ENCODE peak calls at places on chromosomes 6 and 20, in nine cellular contexts. Y, D, R, E, G, L, C, K and M are unnamed samples.

GRCh38 chr6:37923514-37923913 is 104.0 kb downstream of the ZFAND3 start:
- DNase-seq in Y (no peak), D (no peak), R (no peak), E (no peak), G (no peak), L (no peak), C (no peak), K (no peak), M (no peak)

GRCh38 chr6:137709424-137710281 is 157.4 kb upstream of the TNFAIP3 start:
- DNase-seq in Y (no peak), D (peak; percentile 45), R (no peak), E (no peak), G (no peak), L (no peak), C (no peak), K (no peak), M (no peak)

GRCh38 chr6:21157186-21157929 is 436.2 kb upstream of the SOX4 start:
- DNase-seq in Y (peak; percentile 9), D (no peak), R (no peak), E (no peak), G (no peak), L (no peak), C (no peak), K (no peak), M (no peak)

GRCh38 chr6:130969807-130970491 is 93.1 kb downstream of the EPB41L2 start:
- DNase-seq in Y (no peak), D (no peak), R (no peak), E (no peak), G (no peak), L (no peak), C (peak; percentile 73), K (no peak), M (no peak)

GRCh38 chr6:70112686-70113570 is 190.0 kb downstream of the COL9A1 start:
- DNase-seq in Y (no peak), D (no peak), R (no peak), E (no peak), G (no peak), L (no peak), C (no peak), K (no peak), M (no peak)

GRCh38 chr6:157800420-157801237 is 22.4 kb upstream of the SNX9 start:
- DNase-seq in Y (no peak), D (peak; percentile 56), R (no peak), E (no peak), G (no peak), L (no peak), C (no peak), K (no peak), M (no peak)

GRCh38 chr6:38671885-38672467 is 31.0 kb downstream of the GLO1 start:
- DNase-seq in Y (peak; percentile 78), D (peak; percentile 29), R (peak; percentile 28), E (no peak), G (no peak), L (peak; percentile 67), C (no peak), K (no peak), M (peak; percentile 63)

GRCh38 chr20:3801846-3802245 is 5.7 kb downstream of the CDC25B start:
- DNase-seq in Y (no peak), D (no peak), R (no peak), E (no peak), G (no peak), L (no peak), C (no peak), K (no peak), M (no peak)

GRCh38 chr6:4518506-4518905 is 257.7 kb upstream of the CDYL start:
- DNase-seq in Y (peak; percentile 71), D (peak; percentile 50), R (no peak), E (no peak), G (no peak), L (no peak), C (no peak), K (no peak), M (no peak)

GRCh38 chr6:72464791-72465691 is 156.8 kb upstream of the KCNQ5 start:
- DNase-seq in Y (peak; percentile 19), D (peak; percentile 86), R (no peak), E (no peak), G (no peak), L (peak; percentile 59), C (no peak), K (no peak), M (no peak)

GRCh38 chr20:21505810-21506530 is 7.9 kb downstream of the NKX2-2 start:
- DNase-seq in Y (peak; percentile 79), D (peak; percentile 15), R (peak; percentile 63), E (no peak), G (peak; percentile 39), L (peak; percentile 90), C (no peak), K (no peak), M (peak; percentile 86)

GRCh38 chr6:137471951-137472350 is 22.2 kb downstream of the OLIG3 start:
- DNase-seq in Y (no peak), D (no peak), R (no peak), E (no peak), G (no peak), L (no peak), C (no peak), K (no peak), M (no peak)

GRCh38 chr6:52304917-52305316 is 20.4 kb upstream of the MCM3 start:
- DNase-seq in Y (peak; percentile 28), D (peak; percentile 45), R (no peak), E (no peak), G (no peak), L (no peak), C (no peak), K (no peak), M (no peak)

GRCh38 chr6:132664309-132665034 is 5.5 kb upstream of the TAAR1 start:
- DNase-seq in Y (no peak), D (no peak), R (no peak), E (no peak), G (no peak), L (no peak), C (no peak), K (no peak), M (no peak)

GRCh38 chr6:21874372-21874771 is 280.8 kb downstream of the SOX4 start:
- DNase-seq in Y (no peak), D (no peak), R (no peak), E (no peak), G (no peak), L (peak; percentile 50), C (no peak), K (no peak), M (no peak)

GRCh38 chr20:22836877-22837276 is 198.2 kb upstream of the SSTR4 start:
- DNase-seq in Y (peak; percentile 39), D (no peak), R (no peak), E (no peak), G (no peak), L (peak; percentile 35), C (no peak), K (no peak), M (no peak)

GRCh38 chr6:35600659-35601125 is 88.0 kb upstream of the TULP1 start:
- DNase-seq in Y (no peak), D (no peak), R (no peak), E (no peak), G (no peak), L (no peak), C (no peak), K (no peak), M (no peak)

GRCh38 chr6:168263351-168263905 is 56.1 kb downstream of the DACT2 start:
- DNase-seq in Y (no peak), D (no peak), R (no peak), E (no peak), G (no peak), L (no peak), C (no peak), K (no peak), M (no peak)

GRCh38 chr6:98957440-98957839 is 9.7 kb upstream of the FBXL4 start:
- DNase-seq in Y (peak; percentile 30), D (peak; percentile 78), R (peak; percentile 52), E (no peak), G (no peak), L (no peak), C (no peak), K (no peak), M (no peak)

GRCh38 chr20:49913399-49914047 is 1.8 kb downstream of the SPATA2 start:
- DNase-seq in Y (no peak), D (peak; percentile 16), R (no peak), E (no peak), G (no peak), L (no peak), C (no peak), K (no peak), M (no peak)

GRCh38 chr6:137291441-137291840 is 72.3 kb upstream of the IFNGR1 start:
- DNase-seq in Y (no peak), D (peak; percentile 37), R (peak; percentile 55), E (no peak), G (no peak), L (no peak), C (no peak), K (no peak), M (peak; percentile 22)

GRCh38 chr6:2848851-2849250 is 7.2 kb upstream of the SERPINB1 start:
- DNase-seq in Y (no peak), D (no peak), R (peak; percentile 63), E (peak; percentile 76), G (peak; percentile 19), L (peak; percentile 81), C (no peak), K (no peak), M (no peak)

GRCh38 chr6:43770417-43771209 is 602 bp downstream of the VEGFA start:
- DNase-seq in Y (peak; percentile 74), D (peak; percentile 35), R (peak; percentile 67), E (peak; percentile 33), G (no peak), L (peak; percentile 84), C (peak; percentile 83), K (peak; percentile 64), M (peak; percentile 54)
- H3K4me1 ChIP-seq in Y (peaks cover 56% of the 10 kb centered on the region), D (peaks cover 40% of the 10 kb centered on the region), R (peaks cover 16% of the 10 kb centered on the region), E (no peaks in the 10 kb centered on the region), G (peaks cover 9% of the 10 kb centered on the region), L (peaks cover 31% of the 10 kb centered on the region), C (peaks cover 50% of the 10 kb centered on the region), K (no peaks in the 10 kb centered on the region), M (peaks cover 9% of the 10 kb centered on the region)

DNA sequence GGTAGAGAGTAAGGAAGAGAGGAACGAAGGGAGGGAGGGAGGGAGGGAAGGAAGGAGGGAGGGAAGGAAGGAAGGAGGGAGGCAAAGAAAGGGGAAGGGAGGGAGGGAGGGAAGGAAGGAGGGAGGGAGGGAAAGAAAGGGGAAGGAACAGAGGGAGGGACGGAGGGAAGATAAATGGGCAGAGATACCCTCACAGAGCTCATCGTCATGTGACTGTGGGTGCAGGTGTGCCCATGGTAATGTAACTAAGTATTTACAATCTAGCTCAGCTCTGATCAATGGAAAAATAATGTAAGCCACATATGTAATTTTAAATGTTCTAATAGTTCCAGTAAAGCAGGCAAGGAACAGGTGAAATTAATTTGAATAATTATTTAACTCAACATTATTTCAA is 54.7 kb upstream of the FAM83D start:
- DNase-seq in Y (no peak), D (no peak), R (no peak), E (peak; percentile 63), G (no peak), L (no peak), C (no peak), K (no peak), M (no peak)
- H3K4me1 ChIP-seq in Y (no peaks in the 10 kb centered on the region), D (no peaks in the 10 kb centered on the region), R (peaks cover 13% of the 10 kb centered on the region), E (peaks cover 3% of the 10 kb centered on the region), G (peaks cover 68% of the 10 kb centered on the region), L (peaks cover 4% of the 10 kb centered on the region), C (no peaks in the 10 kb centered on the region), K (no peaks in the 10 kb centered on the region), M (no peaks in the 10 kb centered on the region)

GRCh38 chr6:41964201-41964887 is 22.7 kb upstream of the CCND3 start:
- DNase-seq in Y (no peak), D (no peak), R (no peak), E (no peak), G (no peak), L (peak; percentile 63), C (peak; percentile 41), K (no peak), M (no peak)
- H3K4me1 ChIP-seq in Y (no peaks in the 10 kb centered on the region), D (peaks cover 29% of the 10 kb centered on the region), R (no peaks in the 10 kb centered on the region), E (no peaks in the 10 kb centered on the region), G (peaks cover 82% of the 10 kb centered on the region), L (no peaks in the 10 kb centered on the region), C (no peaks in the 10 kb centered on the region), K (no peaks in the 10 kb centered on the region), M (no peaks in the 10 kb centered on the region)

GRCh38 chr20:25053207-25054132 is 4.5 kb downstream of the ACSS1 start:
- DNase-seq in Y (no peak), D (peak; percentile 35), R (no peak), E (no peak), G (no peak), L (peak; percentile 12), C (peak; percentile 84), K (no peak), M (no peak)
- H3K4me1 ChIP-seq in Y (peaks cover 48% of the 10 kb centered on the region), D (peaks cover 13% of the 10 kb centered on the region), R (peaks cover 13% of the 10 kb centered on the region), E (peaks cover 10% of the 10 kb centered on the region), G (peaks cover 45% of the 10 kb centered on the region), L (no peaks in the 10 kb centered on the region), C (peaks cover 87% of the 10 kb centered on the region), K (peaks cover 14% of the 10 kb centered on the region), M (peaks cover 5% of the 10 kb centered on the region)